ENCODE peak calls at places on chromosomes 4 and X, in eight cellular contexts. M is uterus, U is PC-3, X is transverse colon, G is H1, T is right lobe of liver, C is H9, H is upper lobe of right lung. V is an unnamed sample.

GRCh38 chr4:165293061-165293460 is 34.4 kb upstream of the MSMO1 start:
- DNase-seq in M (no peak), U (no peak), X (no peak), G (peak; percentile 17), T (no peak), C (no peak), H (no peak), V (no peak)

GRCh38 chr4:1495416-1496115 is 89.3 kb upstream of the NKX1-1 start:
- DNase-seq in M (no peak), U (no peak), X (no peak), G (no peak), T (peak; percentile 8), C (no peak), H (peak; percentile 62), V (no peak)

GRCh38 chr4:150033937-150034336 is 44.3 kb upstream of the DCLK2 start:
- DNase-seq in M (no peak), U (peak; percentile 31), X (peak; percentile 53), G (no peak), T (no peak), C (no peak), H (no peak), V (no peak)

GRCh38 chr4:22167201-22167600 is 218.6 kb upstream of the KCNIP4 start:
- DNase-seq in M (no peak), U (no peak), X (no peak), G (no peak), T (no peak), C (no peak), H (no peak), V (no peak)

GRCh38 chr4:152937535-152938236 is 1.6 kb downstream of the FHDC1 start:
- DNase-seq in M (no peak), U (no peak), X (peak; percentile 41), G (no peak), T (peak; percentile 37), C (no peak), H (peak; percentile 78), V (no peak)

GRCh38 chrX:40749874-40750273 is 14.5 kb upstream of the MED14 start:
- DNase-seq in M (no peak), U (no peak), X (no peak), G (no peak), T (no peak), C (no peak), H (no peak), V (no peak)

GRCh38 chr4:166680801-166681200 is 553.5 kb downstream of the SPOCK3 start:
- DNase-seq in M (no peak), U (no peak), X (no peak), G (no peak), T (no peak), C (no peak), H (no peak), V (no peak)

GRCh38 chrX:54492340-54492739 is 3.7 kb downstream of the FGD1 start:
- DNase-seq in M (peak; percentile 31), U (peak; percentile 55), X (no peak), G (no peak), T (no peak), C (peak; percentile 34), H (no peak), V (no peak)

GRCh38 chr4:108172231-108172779 is 3.6 kb upstream of the LEF1 start:
- DNase-seq in M (no peak), U (no peak), X (peak; percentile 26), G (no peak), T (peak; percentile 18), C (peak; percentile 44), H (peak; percentile 67), V (no peak)

GRCh38 chrX:148290041-148290440 is 210.4 kb upstream of the AFF2 start:
- DNase-seq in M (no peak), U (no peak), X (no peak), G (no peak), T (no peak), C (no peak), H (no peak), V (no peak)
- H3K9me3 ChIP-seq in M (no peaks in the 10 kb centered on the region), U (no peaks in the 10 kb centered on the region), X (no peaks in the 10 kb centered on the region), G (no peaks in the 10 kb centered on the region), T (no peaks in the 10 kb centered on the region), C (peaks cover 33% of the 10 kb centered on the region), H (no peaks in the 10 kb centered on the region), V (no peaks in the 10 kb centered on the region)

GRCh38 chr4:13704761-13705160 is 77.2 kb upstream of the BOD1L1 start:
- DNase-seq in M (no peak), U (no peak), X (no peak), G (no peak), T (no peak), C (no peak), H (no peak), V (no peak)

GRCh38 chr4:13706130-13706529 is 78.6 kb upstream of the BOD1L1 start:
- DNase-seq in M (no peak), U (no peak), X (no peak), G (no peak), T (no peak), C (no peak), H (no peak), V (no peak)

GRCh38 chr4:13705521-13706035 is 78.1 kb upstream of the BOD1L1 start:
- DNase-seq in M (peak; percentile 38), U (peak; percentile 64), X (peak; percentile 61), G (no peak), T (peak; percentile 71), C (peak; percentile 28), H (peak; percentile 79), V (no peak)

GRCh38 chr4:13704020-13704419 is 76.5 kb upstream of the BOD1L1 start:
- DNase-seq in M (no peak), U (no peak), X (peak; percentile 16), G (no peak), T (no peak), C (no peak), H (no peak), V (no peak)

GRCh38 chr4:13706716-13707115 is 79.2 kb upstream of the BOD1L1 start:
- DNase-seq in M (no peak), U (no peak), X (no peak), G (no peak), T (no peak), C (no peak), H (no peak), V (no peak)
- H3K27ac ChIP-seq in M (no peak overlapping the region), U (no peak overlapping the region), X (no peak overlapping the region), G (no peak overlapping the region), T (no peak overlapping the region), C (no peak overlapping the region), H (no peak overlapping the region), V (peak overlapping the region; percentile 60)

GRCh38 chr4:65865489-65865888 is 195.2 kb upstream of the EPHA5 start:
- DNase-seq in M (no peak), U (peak; percentile 77), X (no peak), G (no peak), T (no peak), C (no peak), H (no peak), V (no peak)
- TF ChIP-seq CTCF in M (no peak), U (peak; percentile 89), X (no peak), G (peak; percentile 59), T (peak; percentile 21), C (peak; percentile 72), H (peak; percentile 11), V (no peak)

DNA sequence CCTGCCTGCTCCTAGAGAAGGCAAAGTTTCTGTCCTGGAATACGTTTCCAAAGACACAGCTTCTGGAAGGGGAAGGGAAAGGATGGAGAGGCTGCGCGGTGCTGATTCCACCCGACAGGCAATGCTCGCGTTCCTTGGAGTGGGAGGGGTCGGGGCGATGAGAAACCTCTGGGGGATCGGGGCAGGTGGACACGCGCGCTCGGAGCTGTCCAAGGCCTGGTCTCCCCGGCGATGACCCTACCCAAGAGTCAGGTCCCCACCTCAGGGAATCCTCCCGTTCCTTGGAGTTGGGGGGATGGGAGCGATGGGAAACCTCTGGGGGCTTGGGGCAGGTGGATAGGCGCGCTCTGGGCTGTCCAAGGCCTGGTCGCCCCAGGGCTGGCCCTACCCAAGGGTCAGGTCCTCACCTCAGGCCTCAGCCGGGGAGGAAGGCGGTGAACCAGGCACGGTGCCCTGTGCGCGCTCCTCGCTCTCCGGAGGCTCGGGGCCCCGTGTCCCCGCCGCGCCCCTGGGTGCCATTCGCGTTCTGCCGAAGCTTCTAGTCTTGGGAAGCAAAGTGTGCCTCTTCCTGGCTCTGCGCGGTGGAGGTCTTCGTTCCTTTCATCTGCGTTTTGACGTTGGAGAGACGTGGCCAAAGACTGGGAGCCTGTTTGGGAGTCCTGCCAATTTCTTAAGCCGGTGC is 10.6 kb upstream of the SHOX start:
- DNase-seq in M (no peak), U (no peak), X (no peak), G (no peak), T (no peak), C (peak; percentile 30), H (no peak), V (peak; percentile 26)
- H3K9me3 ChIP-seq in M (no peaks in the 10 kb centered on the region), U (no peaks in the 10 kb centered on the region), X (no peaks in the 10 kb centered on the region), G (no peaks in the 10 kb centered on the region), T (no peaks in the 10 kb centered on the region), C (no peaks in the 10 kb centered on the region), H (no peaks in the 10 kb centered on the region), V (no peaks in the 10 kb centered on the region)

DNA sequence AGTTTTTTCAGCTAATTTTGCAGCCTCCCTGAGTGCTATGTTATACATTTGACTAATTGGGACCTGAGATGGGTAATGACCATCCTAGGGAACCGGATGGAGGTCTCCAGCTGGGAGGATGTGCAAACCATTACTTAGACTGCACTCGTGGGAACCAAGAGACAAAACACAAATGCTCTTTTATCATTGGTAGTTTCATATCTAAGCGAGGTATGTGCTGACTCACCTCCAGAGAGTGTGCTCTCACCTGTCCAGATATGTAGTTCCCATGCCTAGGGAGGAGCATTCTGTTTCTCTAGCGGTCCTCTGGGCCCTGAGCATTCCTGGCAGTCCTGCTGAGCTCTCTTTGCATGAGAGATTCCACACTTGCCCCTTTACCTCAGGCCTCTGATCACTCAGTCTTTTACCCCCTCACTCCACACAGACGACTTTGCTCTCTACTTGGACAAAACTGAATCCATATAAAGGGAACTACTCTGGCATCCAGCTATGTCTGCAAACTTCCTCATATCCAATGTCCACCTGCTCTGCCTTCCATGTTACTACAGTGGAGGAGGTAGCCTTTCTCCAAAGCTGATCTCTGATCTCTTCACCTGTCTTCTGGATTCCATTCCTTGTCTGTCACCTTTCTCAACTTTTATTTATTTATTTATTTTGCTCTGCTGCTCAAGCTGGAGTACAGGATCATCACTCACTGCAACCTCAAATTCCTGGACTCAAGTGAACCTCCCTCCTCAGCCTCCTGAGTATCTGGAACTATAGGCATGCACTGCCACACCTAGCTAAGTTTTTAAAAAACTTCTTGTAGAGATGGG is 88.4 kb downstream of the LRP2BP start:
- DNase-seq in M (no peak), U (peak; percentile 66), X (no peak), G (peak; percentile 19), T (no peak), C (peak; percentile 69), H (no peak), V (no peak)
- H3K27ac ChIP-seq in M (no peak overlapping the region), U (peak overlapping the region; percentile 90), X (no peak overlapping the region), G (peak overlapping the region; percentile 74), T (no peak overlapping the region), C (peak overlapping the region; percentile 79), H (no peak overlapping the region), V (no peak overlapping the region)

DNA sequence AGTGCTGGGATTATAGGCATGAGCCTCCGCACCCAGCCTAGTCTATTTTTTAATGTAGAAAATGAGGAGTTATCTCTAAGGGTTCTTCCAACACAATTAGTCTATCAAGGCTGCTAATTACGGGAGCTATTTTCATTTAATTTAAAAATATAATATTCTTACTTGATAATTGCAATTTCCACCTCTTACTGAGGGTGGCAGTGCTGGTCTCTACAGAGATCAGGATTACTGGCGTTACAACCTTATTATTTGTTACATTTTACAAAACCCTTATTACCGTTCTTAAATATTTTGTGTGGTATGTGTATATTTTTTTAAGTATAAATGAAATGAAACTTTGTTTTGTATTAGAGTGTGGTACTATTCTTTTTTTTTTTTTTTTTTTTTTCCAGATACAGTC is 17.6 kb upstream of the GK start:
- DNase-seq in M (no peak), U (peak; percentile 51), X (no peak), G (no peak), T (no peak), C (no peak), H (no peak), V (no peak)
- TF ChIP-seq CTCF in M (no peak), U (peak; percentile 62), X (peak; percentile 38), G (no peak), T (peak; percentile 47), C (peak; percentile 72), H (peak; percentile 39), V (no peak)